ENCODE peak calls at places on chromosome 9, in four cellular contexts. P is substantia nigra, X is cardiac fibroblast, F is COLO829. J is an unnamed sample.

GRCh38 chr9:78000221-78000620 is 31.4 kb downstream of the GNAQ start:
- DNase-seq in P (no peak), X (no peak), F (no peak), J (no peak)

GRCh38 chr9:107422189-107422802 is 67.3 kb downstream of the KLF4 start:
- DNase-seq in P (peak; percentile 31), X (peak; percentile 77), F (peak; percentile 79), J (peak; percentile 79)

GRCh38 chr9:38233343-38233742 is 159.2 kb upstream of the ALDH1B1 start:
- DNase-seq in P (no peak), X (no peak), F (no peak), J (no peak)

GRCh38 chr9:137788561-137789294 is 88.9 kb upstream of the CACNA1B start:
- DNase-seq in P (no peak), X (no peak), F (no peak), J (no peak)

GRCh38 chr9:109232449-109232848 is 65.4 kb upstream of the FRRS1L start:
- DNase-seq in P (no peak), X (peak; percentile 84), F (no peak), J (peak; percentile 15)

GRCh38 chr9:111805841-111806241 is 11.1 kb upstream of the SHOC1 start:
- DNase-seq in P (no peak), X (peak; percentile 91), F (peak; percentile 93), J (peak; percentile 79)

GRCh38 chr9:12972608-12973589 is 198.1 kb downstream of the LURAP1L start:
- DNase-seq in P (peak; percentile 3), X (no peak), F (peak; percentile 61), J (peak; percentile 48)

GRCh38 chr9:18658764-18659705 is 185.1 kb downstream of the ADAMTSL1 start:
- DNase-seq in P (no peak), X (peak; percentile 81), F (no peak), J (peak; percentile 49)

GRCh38 chr9:32550046-32550608 is 2.0 kb upstream of the SMIM27 start:
- DNase-seq in P (no peak), X (peak; percentile 48), F (no peak), J (peak; percentile 41)

GRCh38 chr9:12878342-12878978 is 103.6 kb downstream of the LURAP1L start:
- DNase-seq in P (no peak), X (peak; percentile 51), F (no peak), J (peak; percentile 49)

GRCh38 chr9:99040254-99040653 is 64.7 kb upstream of the TGFBR1 start:
- DNase-seq in P (no peak), X (no peak), F (no peak), J (no peak)

GRCh38 chr9:87599901-87600610 is 102.4 kb downstream of the DAPK1 start:
- DNase-seq in P (no peak), X (peak; percentile 88), F (no peak), J (peak; percentile 90)

GRCh38 chr9:106885451-106885850 is 22.5 kb downstream of the ZNF462 start:
- DNase-seq in P (no peak), X (peak; percentile 91), F (no peak), J (peak; percentile 85)

GRCh38 chr9:123861086-123861707 is 68.7 kb downstream of the DENND1A start:
- DNase-seq in P (no peak), X (no peak), F (no peak), J (no peak)

GRCh38 chr9:105290401-105290800 is 46.0 kb downstream of the SLC44A1 start:
- DNase-seq in P (no peak), X (peak; percentile 70), F (peak; percentile 62), J (peak; percentile 75)

GRCh38 chr9:134179918-134180785 is 15.8 kb upstream of the RNU6ATAC start:
- DNase-seq in P (no peak), X (no peak), F (no peak), J (no peak)

GRCh38 chr9:134180786-134181647 is 16.7 kb upstream of the RNU6ATAC start:
- DNase-seq in P (no peak), X (no peak), F (no peak), J (no peak)

J was measured in fibroblast of lung.